ENCODE peak calls at places on chromosomes 4 and X, in eight cellular contexts. A, X, R, B, Q, E, V and K are unnamed samples. For H3K4me1, the result is how much of the 10 kb centered on the place peaks cover.

GRCh38 chr4:159725571-159725970 is 622.7 kb downstream of the RAPGEF2 start:
- DNase-seq in A (no peak), X (no peak), R (no peak), B (no peak), Q (no peak), E (no peak), V (no peak), K (no peak)

GRCh38 chr4:6781561-6781960 is 966 bp upstream of the KIAA0232 start:
- DNase-seq in A (no peak), X (peak), R (no peak), B (no peak), Q (no peak), E (no peak), V (no peak), K (no peak)

GRCh38 chr4:124199755-124200154 is 512.8 kb downstream of the ANKRD50 start:
- DNase-seq in A (no peak), X (no peak), R (no peak), B (no peak), Q (no peak), E (no peak), V (no peak), K (no peak)

GRCh38 chr4:25290490-25291067 is 22.0 kb upstream of the ZCCHC4 start:
- DNase-seq in A (peak), X (no peak), R (no peak), B (no peak), Q (no peak), E (no peak), V (no peak), K (no peak)

GRCh38 chr4:170388255-170388654 is 298.5 kb upstream of the AADAT start:
- DNase-seq in A (no peak), X (no peak), R (no peak), B (no peak), Q (no peak), E (no peak), V (no peak), K (no peak)

GRCh38 chrX:101462892-101463291 is 22.4 kb upstream of the ARMCX4 start:
- DNase-seq in A (no peak), X (no peak), R (no peak), B (peak), Q (peak), E (no peak), V (no peak), K (no peak)

GRCh38 chrX:49282647-49283011 is 13.0 kb downstream of the PPP1R3F start:
- DNase-seq in A (peak), X (peak), R (peak), B (peak), Q (no peak), E (no peak), V (no peak), K (no peak)

GRCh38 chr4:150931796-150932195 is 83.3 kb downstream of the LRBA start:
- DNase-seq in A (no peak), X (no peak), R (no peak), B (no peak), Q (no peak), E (no peak), V (no peak), K (no peak)

GRCh38 chrX:20061869-20062254 is 54.8 kb downstream of the MAP7D2 start:
- DNase-seq in A (no peak), X (no peak), R (no peak), B (no peak), Q (peak), E (no peak), V (no peak), K (no peak)

GRCh38 chr4:130703211-130703920 is 1607.4 kb downstream of the C4orf33 start:
- DNase-seq in A (no peak), X (no peak), R (no peak), B (no peak), Q (no peak), E (no peak), V (no peak), K (no peak)

DNA sequence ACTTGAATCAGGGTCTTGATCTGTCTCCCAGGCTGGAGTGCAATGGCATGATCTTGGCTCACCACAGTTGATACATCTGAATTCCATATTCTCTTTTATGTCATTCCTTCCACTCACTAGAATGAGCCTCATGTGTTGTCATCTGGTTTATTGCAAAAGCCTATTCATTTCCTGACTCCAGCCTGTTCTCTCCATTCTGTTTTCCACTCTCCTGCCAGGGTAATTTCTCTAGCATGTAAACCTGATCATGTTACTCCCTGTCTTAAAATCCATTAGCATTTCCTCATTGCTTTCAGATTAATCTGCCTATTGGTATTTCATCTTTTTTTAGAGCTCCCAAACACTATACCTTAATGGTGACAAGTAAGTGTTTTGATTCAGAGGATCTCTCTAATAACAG is 4.3 kb upstream of the DDX60L start:
- DNase-seq in A (no peak), X (no peak), R (no peak), B (no peak), Q (no peak), E (no peak), V (no peak), K (no peak)
- H3K4me1 ChIP-seq in A (under half), X (under half), R (under half), B (under half), Q (under half), E (under half), V (under half), K (under half)

DNA sequence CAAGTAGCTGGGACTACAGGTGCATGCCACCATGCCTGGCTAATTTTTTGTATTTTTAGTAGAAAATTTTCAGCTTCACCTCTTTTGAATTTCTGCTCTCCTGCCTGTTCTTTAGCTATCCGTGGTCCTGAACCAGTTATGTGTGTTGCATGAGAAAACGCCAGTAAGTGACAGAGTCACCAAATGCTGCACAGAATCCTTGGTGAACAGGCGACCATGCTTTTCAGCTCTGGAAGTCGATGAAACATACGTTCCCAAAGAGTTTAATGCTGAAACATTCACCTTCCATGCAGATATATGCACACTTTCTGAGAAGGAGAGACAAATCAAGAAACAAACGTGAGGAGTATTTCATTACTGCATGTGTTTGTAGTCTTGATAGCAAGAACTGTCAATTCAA is 13.9 kb downstream of the ALB start:
- DNase-seq in A (peak), X (no peak), R (no peak), B (no peak), Q (no peak), E (no peak), V (no peak), K (no peak)
- H3K4me1 ChIP-seq in A (under half), X (under half), R (under half), B (under half), Q (under half), E (under half), V (under half), K (under half)

DNA sequence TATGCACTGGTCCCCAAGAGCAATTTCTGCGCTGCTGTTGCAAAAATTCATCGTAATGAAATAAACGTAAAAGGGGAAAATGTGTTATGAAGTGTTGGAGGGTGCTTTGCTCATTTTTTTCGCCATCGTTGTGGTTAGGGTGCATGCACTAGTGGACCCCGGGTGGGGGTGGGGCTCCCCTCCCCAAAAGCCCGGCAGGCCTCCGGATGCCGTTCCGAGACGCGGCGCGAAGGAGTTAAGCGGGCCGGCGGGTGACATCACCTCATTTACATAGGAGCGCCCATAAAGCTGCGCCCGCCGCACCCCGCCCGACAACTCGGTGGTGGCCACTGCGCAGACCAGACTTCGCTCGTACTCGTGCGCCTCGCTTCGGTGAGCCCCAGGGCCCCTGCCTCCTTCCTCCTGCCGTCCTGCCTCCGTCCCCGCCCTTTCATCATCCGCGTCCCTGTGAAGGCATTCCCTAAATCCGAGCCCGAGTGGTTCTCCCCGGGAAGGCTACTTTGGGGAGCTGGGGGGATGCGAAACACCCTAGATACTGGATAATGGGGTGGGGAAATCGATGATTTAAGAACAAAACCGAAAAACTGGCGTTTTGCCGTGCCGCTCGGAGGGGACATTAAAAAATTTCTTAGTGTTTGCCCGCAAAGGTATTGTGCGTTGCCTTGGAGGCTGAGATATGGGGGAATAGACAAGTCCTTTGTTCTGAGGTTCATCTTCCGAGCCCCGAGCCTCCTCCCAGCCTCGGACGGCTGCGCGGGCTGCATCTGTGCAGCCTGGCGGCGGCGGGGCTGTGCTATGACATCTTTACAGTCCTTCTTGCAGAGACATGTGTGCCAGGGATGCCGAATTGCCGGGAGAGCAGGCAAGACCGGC is at the start of gene TMSB4X:
- DNase-seq in A (peak), X (peak), R (peak), B (peak), Q (peak), E (peak), V (peak), K (peak)
- H3K4me1 ChIP-seq in A (under half), X (under half), R (under half), B (under half), Q (under half), E (under half), V (under half), K (under half)

GRCh38 chr4:186651624-186652023 is 72.0 kb downstream of the FAT1 start:
- DNase-seq in A (no peak), X (no peak), R (no peak), B (peak), Q (no peak), E (peak), V (peak), K (peak)

GRCh38 chr4:186651181-186651603 is 72.5 kb downstream of the FAT1 start:
- DNase-seq in A (no peak), X (no peak), R (no peak), B (no peak), Q (no peak), E (peak), V (no peak), K (no peak)

GRCh38 chr4:186650401-186651180 is 73.1 kb downstream of the FAT1 start:
- DNase-seq in A (no peak), X (no peak), R (no peak), B (no peak), Q (no peak), E (no peak), V (no peak), K (no peak)

GRCh38 chr4:186657766-186658165 is 65.9 kb downstream of the FAT1 start:
- DNase-seq in A (no peak), X (no peak), R (no peak), B (no peak), Q (no peak), E (no peak), V (no peak), K (no peak)

GRCh38 chr4:186653973-186654372 is 69.7 kb downstream of the FAT1 start:
- DNase-seq in A (no peak), X (no peak), R (no peak), B (no peak), Q (no peak), E (no peak), V (no peak), K (no peak)
- H3K4me1 ChIP-seq in A (under half), X (under half), R (under half), B (half or more), Q (under half), E (under half), V (under half), K (under half)

DNA sequence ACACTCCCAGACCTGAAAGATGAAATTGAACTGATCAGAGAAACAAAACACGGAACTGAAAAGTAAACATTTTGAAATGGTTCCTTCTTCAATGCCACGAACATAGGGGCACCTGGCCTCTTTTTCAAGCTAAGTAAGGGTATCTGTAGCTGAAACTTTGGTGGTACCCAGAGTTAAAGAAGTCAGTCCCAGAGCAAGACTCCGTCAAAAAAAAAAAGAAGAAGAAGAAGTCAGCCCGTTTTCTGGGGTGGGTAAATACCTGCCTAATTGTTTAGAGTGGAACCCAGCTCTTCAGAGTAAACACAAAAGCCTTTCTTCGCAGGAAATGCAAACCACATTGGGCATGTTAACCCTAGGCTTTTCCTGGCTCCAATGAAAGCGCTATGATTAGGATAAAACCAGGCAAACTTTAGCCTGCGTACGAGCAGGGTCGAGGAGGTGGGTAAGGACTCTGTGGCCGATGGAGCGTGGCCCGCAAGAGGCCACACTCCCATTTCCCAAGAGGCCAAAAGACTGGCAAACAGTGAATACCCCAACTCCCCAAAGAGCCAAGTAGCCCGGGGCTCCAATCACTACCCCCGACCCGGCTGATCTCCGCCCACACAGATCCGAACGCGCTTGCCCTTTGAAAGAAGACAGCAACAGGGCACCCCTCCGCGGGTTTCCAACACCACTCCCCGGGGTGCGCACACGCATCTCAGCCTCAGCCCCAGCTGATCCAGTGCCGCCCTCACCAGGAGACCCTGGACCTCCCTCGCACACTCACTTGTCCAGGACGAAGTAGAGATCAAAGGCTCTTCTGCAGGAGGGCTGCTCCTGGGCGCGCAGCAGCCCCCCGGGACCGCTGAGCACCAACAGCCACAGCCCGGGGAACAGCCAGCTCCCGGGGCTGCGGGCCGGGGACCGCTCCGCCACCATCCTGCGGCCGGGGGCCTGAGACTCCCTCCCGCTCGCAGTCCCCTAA is 1.1 kb downstream of the ANTXR2 start:
- DNase-seq in A (peak), X (peak), R (peak), B (peak), Q (no peak), E (peak), V (peak), K (peak)
- H3K4me1 ChIP-seq in A (under half), X (under half), R (under half), B (under half), Q (under half), E (under half), V (under half), K (under half)